ENCODE peak calls at places on chromosome 7, in seven cellular contexts. M is adrenal gland, Z is MM.1S, Q is prostate gland, T is spleen, L is WERI-Rb-1, V is Peyer's patch. I is an unnamed sample. For H3K36me3, the result is how much of the 10 kb centered on the place peaks cover.

GRCh38 chr7:84175461-84175860 is 19.1 kb downstream of the SEMA3A start:
- DNase-seq in M (no peak), Z (no peak), Q (no peak), T (no peak), L (no peak), V (no peak), I (no peak)

GRCh38 chr7:77482015-77482414 is 55.1 kb upstream of the PTPN12 start:
- DNase-seq in M (no peak), Z (no peak), Q (peak), T (no peak), L (no peak), V (no peak), I (no peak)

GRCh38 chr7:102165136-102165535 is 121.5 kb upstream of the SH2B2 start:
- DNase-seq in M (no peak), Z (no peak), Q (no peak), T (no peak), L (no peak), V (no peak), I (no peak)

GRCh38 chr7:146961617-146962016 is 845.0 kb downstream of the CNTNAP2 start:
- DNase-seq in M (no peak), Z (no peak), Q (no peak), T (no peak), L (no peak), V (no peak), I (no peak)

GRCh38 chr7:31488562-31489203 is 25.2 kb upstream of the ITPRID1 start:
- DNase-seq in M (peak), Z (peak), Q (peak), T (no peak), L (peak), V (no peak), I (peak)

GRCh38 chr7:153190452-153190851 is 430.9 kb downstream of the ACTR3B start:
- DNase-seq in M (peak), Z (peak), Q (no peak), T (no peak), L (peak), V (no peak), I (peak)

GRCh38 chr7:117972606-117973005 is 99.4 kb upstream of the CTTNBP2 start:
- DNase-seq in M (no peak), Z (no peak), Q (no peak), T (no peak), L (no peak), V (no peak), I (no peak)

GRCh38 chr7:135662123-135662372 is 266 bp upstream of the STMP1 start:
- DNase-seq in M (no peak), Z (no peak), Q (no peak), T (no peak), L (no peak), V (no peak), I (no peak)

GRCh38 chr7:24963218-24963617 is 16.8 kb downstream of the OSBPL3 start:
- DNase-seq in M (peak), Z (peak), Q (no peak), T (peak), L (no peak), V (peak), I (no peak)

GRCh38 chr7:128039487-128040099 is 8.4 kb upstream of the LRRC4 start:
- DNase-seq in M (no peak), Z (no peak), Q (no peak), T (no peak), L (no peak), V (no peak), I (no peak)
- H3K36me3 ChIP-seq in M (under half), Z (under half), Q (under half), T (under half), L (under half), V (under half), I (under half)

GRCh38 chr7:44563171-44563679 is 10.5 kb downstream of the DDX56 start:
- DNase-seq in M (no peak), Z (no peak), Q (no peak), T (peak), L (no peak), V (no peak), I (peak)
- H3K27ac ChIP-seq in M (no peak), Z (no peak), Q (no peak), T (no peak), L (no peak), V (peak), I (no peak)

GRCh38 chr7:65225422-65226006 is 148.1 kb upstream of the ZNF92 start:
- DNase-seq in M (no peak), Z (no peak), Q (no peak), T (no peak), L (no peak), V (no peak), I (no peak)

GRCh38 chr7:65219623-65220022 is 154.0 kb upstream of the ZNF92 start:
- DNase-seq in M (no peak), Z (no peak), Q (no peak), T (no peak), L (no peak), V (no peak), I (no peak)

GRCh38 chr7:65221683-65222082 is 152.0 kb upstream of the ZNF92 start:
- DNase-seq in M (no peak), Z (no peak), Q (no peak), T (no peak), L (no peak), V (no peak), I (no peak)

DNA sequence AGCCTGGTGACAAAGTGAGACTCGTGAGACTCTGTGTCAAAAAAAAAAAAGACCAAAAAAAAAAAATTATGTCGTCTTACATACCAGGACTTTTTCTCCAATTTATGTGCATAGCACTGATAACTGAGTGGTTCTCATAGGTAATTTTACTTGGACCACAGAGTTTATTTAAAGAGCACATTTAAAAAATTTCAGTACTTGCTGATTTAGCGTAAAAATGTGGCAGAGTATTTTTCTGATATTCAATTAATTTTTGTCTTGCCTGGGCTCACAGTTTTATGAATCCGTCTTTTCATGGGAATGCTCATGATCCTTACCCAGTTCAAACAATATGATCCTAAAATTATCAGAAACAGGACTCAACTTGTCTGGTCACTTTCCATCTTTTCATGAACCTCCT is 151.0 kb upstream of the ZNF92 start:
- DNase-seq in M (no peak), Z (no peak), Q (no peak), T (no peak), L (no peak), V (no peak), I (no peak)
- H3K36me3 ChIP-seq in M (under half), Z (under half), Q (under half), T (under half), L (under half), V (under half), I (under half)

DNA sequence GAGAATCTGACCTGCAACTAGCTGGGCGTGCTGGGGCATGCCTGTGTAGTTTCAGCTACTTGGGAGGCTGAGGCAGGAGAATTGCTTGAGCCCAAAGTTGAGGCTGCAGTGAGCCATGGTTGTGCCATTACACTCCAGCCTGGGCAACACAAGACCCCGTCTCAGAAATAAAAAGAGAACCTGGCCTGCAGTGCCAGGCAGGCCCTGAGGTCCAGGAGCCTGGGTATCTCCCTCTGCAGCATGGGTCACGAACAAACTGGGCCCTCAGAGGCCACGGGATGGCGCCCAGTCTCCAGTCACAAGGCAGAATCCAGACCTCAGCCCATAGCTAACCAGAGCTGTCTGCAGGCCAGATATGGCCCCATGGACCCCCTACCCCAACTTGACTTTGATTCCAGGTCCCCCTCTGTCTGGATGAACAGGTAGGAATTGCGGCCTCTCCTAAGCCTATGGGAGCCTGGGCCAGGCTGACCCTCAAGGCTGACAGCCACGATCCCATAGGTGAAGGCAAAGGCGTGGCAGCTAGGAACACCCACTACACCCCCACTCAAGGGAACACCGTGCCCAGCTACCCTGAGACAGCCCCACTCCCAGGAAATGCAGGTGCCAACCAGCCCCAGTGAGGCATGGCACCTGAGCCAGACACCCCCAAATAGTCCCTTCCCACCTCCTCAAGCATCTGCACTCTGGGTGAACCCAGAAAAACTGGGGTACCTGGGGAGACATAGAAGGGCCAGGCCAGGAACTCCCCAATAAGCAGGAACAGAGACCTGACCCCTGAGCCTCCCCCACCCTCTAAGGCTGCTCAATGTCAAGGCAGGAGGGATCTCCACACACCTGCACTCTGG is 102.8 kb upstream of the TNRC18 start:
- DNase-seq in M (peak), Z (peak), Q (peak), T (peak), L (no peak), V (no peak), I (peak)
- H3K27ac ChIP-seq in M (peak), Z (peak), Q (peak), T (peak), L (peak), V (peak), I (peak)

DNA sequence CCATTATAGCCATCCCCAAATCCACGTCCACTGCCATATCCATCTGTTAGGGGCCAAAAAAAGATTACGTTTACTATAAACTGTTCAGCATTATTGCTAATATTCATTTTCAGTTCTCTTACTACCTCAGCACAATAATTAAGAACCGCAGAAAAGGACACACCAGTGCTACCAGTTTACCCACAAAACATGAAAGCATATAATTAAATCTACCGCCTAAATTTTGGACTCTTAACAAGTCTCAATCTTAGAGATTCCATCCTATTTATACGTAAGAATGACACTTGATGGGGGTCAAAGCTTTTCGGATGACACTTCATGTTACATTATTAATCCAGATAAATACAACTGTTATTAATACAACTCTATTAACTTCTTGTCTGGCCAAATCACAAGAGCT is 4.7 kb downstream of the HNRNPA2B1 start:
- DNase-seq in M (no peak), Z (no peak), Q (no peak), T (no peak), L (no peak), V (no peak), I (no peak)
- H3K36me3 ChIP-seq in M (under half), Z (half or more), Q (under half), T (half or more), L (half or more), V (half or more), I (half or more)

GRCh38 chr7:1159933-1160664 is at the start of gene ZFAND2A:
- DNase-seq in M (peak), Z (peak), Q (peak), T (peak), L (peak), V (peak), I (peak)
- H3K27ac ChIP-seq in M (peak), Z (peak), Q (peak), T (peak), L (peak), V (peak), I (peak)

GRCh38 chr7:111107576-111107975 is 16.6 kb downstream of the LRRN3 start:
- DNase-seq in M (no peak), Z (no peak), Q (no peak), T (no peak), L (no peak), V (no peak), I (no peak)
- H3K36me3 ChIP-seq in M (under half), Z (under half), Q (under half), T (under half), L (under half), V (under half), I (under half)

GRCh38 chr7:95046494-95047240 is 139.3 kb downstream of the PPP1R9A start:
- DNase-seq in M (peak), Z (no peak), Q (no peak), T (no peak), L (no peak), V (no peak), I (no peak)
- H3K27ac ChIP-seq in M (no peak), Z (no peak), Q (no peak), T (no peak), L (no peak), V (no peak), I (peak)

GRCh38 chr7:129728875-129729467 is 117.5 kb downstream of the NRF1 start:
- DNase-seq in M (no peak), Z (no peak), Q (no peak), T (no peak), L (no peak), V (no peak), I (no peak)

GRCh38 chr7:129730159-129730558 is 118.6 kb downstream of the NRF1 start:
- DNase-seq in M (no peak), Z (no peak), Q (no peak), T (no peak), L (no peak), V (no peak), I (no peak)

GRCh38 chr7:129729511-129729910 is 118.0 kb downstream of the NRF1 start:
- DNase-seq in M (no peak), Z (no peak), Q (no peak), T (no peak), L (no peak), V (no peak), I (no peak)

GRCh38 chr7:129739427-129739826 is 127.9 kb downstream of the NRF1 start:
- DNase-seq in M (peak), Z (no peak), Q (peak), T (no peak), L (peak), V (no peak), I (no peak)

GRCh38 chr7:129734400-129734799 is 122.9 kb downstream of the NRF1 start:
- DNase-seq in M (no peak), Z (no peak), Q (no peak), T (no peak), L (no peak), V (no peak), I (no peak)
- H3K36me3 ChIP-seq in M (under half), Z (under half), Q (under half), T (half or more), L (under half), V (under half), I (under half)

I was measured in endodermal cell.